ENCODE peak calls at places on chromosome 3, in six cellular contexts. One of them, this sample, is unnamed.
A peak's percentile ranks its signal among the peaks of the same experiment; 100 is the strongest.

GRCh38 chr3:31132132-31132769 is 237.8 kb upstream of the GADL1 start:
- DNase-seq in glutamatergic neuron: no peak
- DNase-seq in progenitor cell of endocrine pancreas: no peak
- DNase-seq in HCT116: peak; percentile 54
- DNase-seq in thoracic aorta: no peak
- DNase-seq in nephron progenitor cell: no peak
- DNase-seq in this sample: peak; percentile 38

GRCh38 chr3:65330072-65330471 is 642.3 kb upstream of the ADAMTS9 start:
- DNase-seq in glutamatergic neuron: no peak
- DNase-seq in progenitor cell of endocrine pancreas: no peak
- DNase-seq in HCT116: no peak
- DNase-seq in thoracic aorta: no peak
- DNase-seq in nephron progenitor cell: no peak
- DNase-seq in this sample: peak; percentile 1

GRCh38 chr3:124846189-124846588 is 41.0 kb downstream of the ITGB5 start:
- DNase-seq in glutamatergic neuron: no peak
- DNase-seq in progenitor cell of endocrine pancreas: no peak
- DNase-seq in HCT116: no peak
- DNase-seq in thoracic aorta: no peak
- DNase-seq in nephron progenitor cell: no peak
- DNase-seq in this sample: peak; percentile 45

GRCh38 chr3:4302747-4303146 is 422 bp upstream of the SETMAR start:
- DNase-seq in glutamatergic neuron: no peak
- DNase-seq in progenitor cell of endocrine pancreas: no peak
- DNase-seq in HCT116: no peak
- DNase-seq in thoracic aorta: no peak
- DNase-seq in nephron progenitor cell: no peak
- DNase-seq in this sample: no peak

GRCh38 chr3:120450261-120450913 is 405 bp downstream of the FSTL1 start:
- DNase-seq in glutamatergic neuron: peak; percentile 48
- DNase-seq in progenitor cell of endocrine pancreas: no peak
- DNase-seq in HCT116: no peak
- DNase-seq in thoracic aorta: no peak
- DNase-seq in nephron progenitor cell: peak; percentile 51
- DNase-seq in this sample: no peak

GRCh38 chr3:171770689-171771620 is 39.3 kb downstream of the PLD1 start:
- DNase-seq in glutamatergic neuron: no peak
- DNase-seq in progenitor cell of endocrine pancreas: no peak
- DNase-seq in HCT116: no peak
- DNase-seq in thoracic aorta: no peak
- DNase-seq in nephron progenitor cell: peak; percentile 20
- DNase-seq in this sample: peak; percentile 67

GRCh38 chr3:46930945-46931403 is 45.6 kb downstream of the CCDC12 start:
- DNase-seq in glutamatergic neuron: no peak
- DNase-seq in progenitor cell of endocrine pancreas: no peak
- DNase-seq in HCT116: no peak
- DNase-seq in thoracic aorta: no peak
- DNase-seq in nephron progenitor cell: no peak
- DNase-seq in this sample: no peak

GRCh38 chr3:108513961-108514360 is 3.6 kb upstream of the MYH15 start:
- DNase-seq in glutamatergic neuron: no peak
- DNase-seq in progenitor cell of endocrine pancreas: no peak
- DNase-seq in HCT116: no peak
- DNase-seq in thoracic aorta: no peak
- DNase-seq in nephron progenitor cell: no peak
- DNase-seq in this sample: no peak

GRCh38 chr3:136632625-136633081 is 119.5 kb downstream of the STAG1 start:
- DNase-seq in glutamatergic neuron: no peak
- DNase-seq in progenitor cell of endocrine pancreas: no peak
- DNase-seq in HCT116: no peak
- DNase-seq in thoracic aorta: no peak
- DNase-seq in nephron progenitor cell: no peak
- DNase-seq in this sample: no peak

DNA sequence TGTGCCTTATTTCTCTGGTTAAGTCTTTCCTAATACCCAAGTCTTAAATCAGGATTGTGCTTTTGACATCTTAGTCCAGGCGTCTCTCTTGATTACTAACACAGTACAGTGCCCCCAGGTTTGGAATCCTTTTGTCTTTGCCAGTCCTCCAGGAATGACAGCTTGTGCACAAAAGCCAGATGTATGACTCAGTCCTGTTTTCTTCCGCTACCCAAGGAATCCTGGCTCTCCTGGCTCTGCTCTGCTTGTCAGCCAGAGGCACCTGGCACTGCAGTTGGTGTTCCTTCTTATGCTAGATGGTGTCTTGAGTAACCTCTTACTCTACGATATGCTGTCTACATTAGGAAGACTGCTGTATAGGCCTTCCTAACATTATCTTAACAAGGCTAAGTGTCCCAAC is 728.2 kb upstream of the NECTIN3 start:
- DNase-seq in glutamatergic neuron: no peak
- DNase-seq in progenitor cell of endocrine pancreas: no peak
- DNase-seq in HCT116: peak; percentile 13
- DNase-seq in thoracic aorta: no peak
- DNase-seq in nephron progenitor cell: no peak
- DNase-seq in this sample: no peak
- TF ChIP-seq CTCF in glutamatergic neuron: no peak
- TF ChIP-seq CTCF in progenitor cell of endocrine pancreas: no peak
- TF ChIP-seq CTCF in HCT116: no peak
- TF ChIP-seq CTCF in thoracic aorta: no peak
- TF ChIP-seq CTCF in nephron progenitor cell: no peak
- TF ChIP-seq CTCF in this sample: no peak

GRCh38 chr3:138919304-138919703 is 27.6 kb downstream of the FOXL2 start:
- DNase-seq in glutamatergic neuron: no peak
- DNase-seq in progenitor cell of endocrine pancreas: no peak
- DNase-seq in HCT116: no peak
- DNase-seq in thoracic aorta: no peak
- DNase-seq in nephron progenitor cell: no peak
- DNase-seq in this sample: no peak
- TF ChIP-seq CTCF in glutamatergic neuron: no peak
- TF ChIP-seq CTCF in progenitor cell of endocrine pancreas: no peak
- TF ChIP-seq CTCF in HCT116: no peak
- TF ChIP-seq CTCF in thoracic aorta: no peak
- TF ChIP-seq CTCF in nephron progenitor cell: no peak
- TF ChIP-seq CTCF in this sample: no peak

GRCh38 chr3:57852896-57853295 is 96.8 kb downstream of the SLMAP start:
- DNase-seq in glutamatergic neuron: no peak
- DNase-seq in progenitor cell of endocrine pancreas: no peak
- DNase-seq in HCT116: no peak
- DNase-seq in thoracic aorta: no peak
- DNase-seq in nephron progenitor cell: no peak
- DNase-seq in this sample: peak; percentile 19
- TF ChIP-seq CTCF in glutamatergic neuron: no peak
- TF ChIP-seq CTCF in progenitor cell of endocrine pancreas: peak; percentile 27
- TF ChIP-seq CTCF in HCT116: peak; percentile 48
- TF ChIP-seq CTCF in thoracic aorta: no peak
- TF ChIP-seq CTCF in nephron progenitor cell: no peak
- TF ChIP-seq CTCF in this sample: no peak

DNA sequence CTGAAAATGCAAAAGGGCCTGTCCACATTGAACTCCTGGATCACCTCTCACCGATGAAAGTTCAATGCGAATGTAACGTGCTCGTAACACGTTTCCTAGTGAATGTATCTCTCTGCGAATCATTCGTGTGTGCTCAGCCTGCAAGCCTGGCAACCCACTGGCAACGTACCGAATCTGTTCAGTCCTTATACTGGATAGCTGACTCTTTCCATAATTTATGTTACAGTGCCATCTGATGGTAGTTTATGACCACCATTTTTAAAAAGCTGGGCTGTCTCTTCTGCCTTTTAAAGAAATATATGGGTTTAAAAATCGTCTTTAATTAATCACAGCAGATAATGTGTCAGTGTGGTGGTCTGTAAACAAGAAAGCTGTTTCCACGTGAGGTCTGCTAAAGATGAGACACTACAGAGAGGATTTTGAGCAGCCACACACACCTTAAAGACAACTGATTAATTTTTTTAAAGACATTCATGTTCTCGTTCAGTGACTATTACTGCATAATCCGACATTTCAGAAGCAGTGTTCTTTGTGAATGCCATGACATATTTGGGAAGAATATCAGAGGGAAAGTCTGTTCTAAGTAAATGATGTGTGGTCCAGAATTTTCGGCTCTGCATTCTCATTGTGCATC is 69.4 kb upstream of the FOXP1 start:
- DNase-seq in glutamatergic neuron: peak; percentile 27
- DNase-seq in progenitor cell of endocrine pancreas: no peak
- DNase-seq in HCT116: peak; percentile 4
- DNase-seq in thoracic aorta: no peak
- DNase-seq in nephron progenitor cell: no peak
- DNase-seq in this sample: peak; percentile 29
- TF ChIP-seq CTCF in glutamatergic neuron: no peak
- TF ChIP-seq CTCF in progenitor cell of endocrine pancreas: peak; percentile 69
- TF ChIP-seq CTCF in HCT116: peak; percentile 60
- TF ChIP-seq CTCF in thoracic aorta: peak; percentile 49
- TF ChIP-seq CTCF in nephron progenitor cell: peak; percentile 31
- TF ChIP-seq CTCF in this sample: peak; percentile 41

DNA sequence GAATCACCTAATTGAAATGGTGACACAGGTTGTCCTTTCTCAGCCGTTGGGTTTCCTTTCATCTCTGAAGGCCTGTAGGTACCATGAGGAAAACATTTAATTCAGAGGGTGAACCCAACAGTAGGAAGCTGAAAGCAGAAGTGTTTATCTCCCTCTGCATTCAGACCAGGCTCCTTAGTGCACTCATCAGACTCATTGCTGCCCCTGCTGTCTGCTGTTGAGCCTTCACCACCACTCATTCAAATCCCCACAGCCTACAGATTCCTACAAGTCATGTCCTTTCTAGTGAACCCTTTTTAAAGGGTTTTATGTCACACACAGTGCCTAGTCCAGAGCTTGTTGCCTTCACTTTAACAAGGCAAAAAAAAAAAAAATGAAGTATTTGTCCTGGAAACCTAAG is 13.4 kb downstream of the WDR48 start:
- DNase-seq in glutamatergic neuron: peak; percentile 33
- DNase-seq in progenitor cell of endocrine pancreas: no peak
- DNase-seq in HCT116: peak; percentile 12
- DNase-seq in thoracic aorta: no peak
- DNase-seq in nephron progenitor cell: peak; percentile 15
- DNase-seq in this sample: peak; percentile 37
- TF ChIP-seq CTCF in glutamatergic neuron: peak; percentile 32
- TF ChIP-seq CTCF in progenitor cell of endocrine pancreas: peak; percentile 50
- TF ChIP-seq CTCF in HCT116: peak; percentile 52
- TF ChIP-seq CTCF in thoracic aorta: no peak
- TF ChIP-seq CTCF in nephron progenitor cell: peak; percentile 34
- TF ChIP-seq CTCF in this sample: peak; percentile 74

DNA sequence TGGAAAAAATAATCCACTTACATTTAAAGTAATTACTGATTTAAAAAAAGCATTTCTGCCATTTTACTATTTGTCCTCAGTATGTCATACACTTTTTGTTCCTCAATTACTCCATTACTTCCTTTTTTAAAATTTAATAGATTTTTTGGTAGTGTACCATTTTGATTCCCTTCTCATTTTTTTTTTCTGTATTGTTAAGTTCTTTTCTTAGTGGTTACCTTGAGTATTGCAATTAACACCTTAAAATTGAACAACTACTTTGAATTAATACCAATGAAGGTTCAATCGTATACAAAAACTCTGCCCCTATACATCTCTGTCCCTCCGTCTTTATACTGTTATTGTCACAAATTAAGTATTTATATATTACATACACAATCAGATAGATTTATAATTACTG is 240.6 kb upstream of the LMCD1 start:
- DNase-seq in glutamatergic neuron: no peak
- DNase-seq in progenitor cell of endocrine pancreas: no peak
- DNase-seq in HCT116: no peak
- DNase-seq in thoracic aorta: no peak
- DNase-seq in nephron progenitor cell: no peak
- DNase-seq in this sample: no peak
- TF ChIP-seq CTCF in glutamatergic neuron: peak; percentile 57
- TF ChIP-seq CTCF in progenitor cell of endocrine pancreas: no peak
- TF ChIP-seq CTCF in HCT116: peak; percentile 23
- TF ChIP-seq CTCF in thoracic aorta: no peak
- TF ChIP-seq CTCF in nephron progenitor cell: no peak
- TF ChIP-seq CTCF in this sample: no peak

GRCh38 chr3:100629728-100630127 is 20.3 kb downstream of the ADGRG7 start:
- DNase-seq in glutamatergic neuron: no peak
- DNase-seq in progenitor cell of endocrine pancreas: no peak
- DNase-seq in HCT116: no peak
- DNase-seq in thoracic aorta: no peak
- DNase-seq in nephron progenitor cell: no peak
- DNase-seq in this sample: no peak

GRCh38 chr3:100635273-100635701 is 25.9 kb downstream of the ADGRG7 start:
- DNase-seq in glutamatergic neuron: no peak
- DNase-seq in progenitor cell of endocrine pancreas: peak; percentile 12
- DNase-seq in HCT116: no peak
- DNase-seq in thoracic aorta: no peak
- DNase-seq in nephron progenitor cell: no peak
- DNase-seq in this sample: no peak

GRCh38 chr3:100630664-100631063 is 21.3 kb downstream of the ADGRG7 start:
- DNase-seq in glutamatergic neuron: no peak
- DNase-seq in progenitor cell of endocrine pancreas: no peak
- DNase-seq in HCT116: no peak
- DNase-seq in thoracic aorta: no peak
- DNase-seq in nephron progenitor cell: no peak
- DNase-seq in this sample: no peak

GRCh38 chr3:100637197-100637631 is 27.8 kb downstream of the ADGRG7 start:
- DNase-seq in glutamatergic neuron: no peak
- DNase-seq in progenitor cell of endocrine pancreas: no peak
- DNase-seq in HCT116: no peak
- DNase-seq in thoracic aorta: no peak
- DNase-seq in nephron progenitor cell: no peak
- DNase-seq in this sample: no peak

GRCh38 chr3:100634493-100635272 is 25.3 kb downstream of the ADGRG7 start:
- DNase-seq in glutamatergic neuron: peak; percentile 19
- DNase-seq in progenitor cell of endocrine pancreas: no peak
- DNase-seq in HCT116: peak; percentile 31
- DNase-seq in thoracic aorta: no peak
- DNase-seq in nephron progenitor cell: peak; percentile 3
- DNase-seq in this sample: no peak
- TF ChIP-seq CTCF in glutamatergic neuron: no peak
- TF ChIP-seq CTCF in progenitor cell of endocrine pancreas: no peak
- TF ChIP-seq CTCF in HCT116: peak; percentile 33
- TF ChIP-seq CTCF in thoracic aorta: no peak
- TF ChIP-seq CTCF in nephron progenitor cell: no peak
- TF ChIP-seq CTCF in this sample: no peak

GRCh38 chr3:197555281-197556261 is at the start of gene BDH1:
- DNase-seq in glutamatergic neuron: peak; percentile 69
- DNase-seq in progenitor cell of endocrine pancreas: peak; percentile 52
- DNase-seq in HCT116: no peak
- DNase-seq in thoracic aorta: no peak
- DNase-seq in nephron progenitor cell: peak; percentile 66
- DNase-seq in this sample: no peak
- TF ChIP-seq CTCF in glutamatergic neuron: no peak
- TF ChIP-seq CTCF in progenitor cell of endocrine pancreas: peak; percentile 29
- TF ChIP-seq CTCF in HCT116: no peak
- TF ChIP-seq CTCF in thoracic aorta: no peak
- TF ChIP-seq CTCF in nephron progenitor cell: no peak
- TF ChIP-seq CTCF in this sample: no peak